ENCODE peak calls at places on chromosomes 3 and 15, in nine cellular contexts. S is tibial nerve; M is esophagus muscularis mucosa; R is HepG2; U is transverse colon; A is pancreas; K is fibroblast of lung; B is CD8-positive, alpha-beta T cell; W is IMR-90. V is an unnamed sample.

GRCh38 chr15:89016549-89017041 is 71.7 kb upstream of the ABHD2 start:
- DNase-seq in A (no peak), K (no peak), B (no peak), M (no peak), U (no peak), W (peak), R (no peak), S (no peak), V (peak)

GRCh38 chr3:140572334-140572733 is 105.5 kb upstream of the TRIM42 start:
- DNase-seq in A (no peak), S (no peak), R (no peak), B (no peak), W (no peak), U (no peak), M (no peak), K (no peak), V (no peak)

GRCh38 chr3:62379206-62379834 is 6.0 kb upstream of the FEZF2 start:
- DNase-seq in B (no peak), W (no peak), M (no peak), K (no peak), R (no peak), S (no peak), U (no peak), A (no peak), V (no peak)

GRCh38 chr3:123613543-123613942 is 28.7 kb upstream of the HACD2 start:
- DNase-seq in R (no peak), M (no peak), K (no peak), B (no peak), U (no peak), A (no peak), W (no peak), S (no peak), V (no peak)

GRCh38 chr15:99504071-99504822 is 61.5 kb upstream of the MEF2A start:
- DNase-seq in M (peak), S (no peak), W (no peak), K (no peak), B (no peak), A (no peak), U (no peak), R (no peak), V (no peak)

GRCh38 chr15:99104788-99105515 is at the start of gene SYNM:
- DNase-seq in B (no peak), U (peak), A (peak), M (no peak), R (peak), W (peak), S (peak), K (peak), V (peak)

GRCh38 chr3:138328341-138328740 is 1.3 kb downstream of the NME9 start:
- DNase-seq in W (peak), S (no peak), R (no peak), U (no peak), B (no peak), M (peak), A (no peak), K (peak), V (peak)

GRCh38 chr15:33915571-33916407 is 52.5 kb upstream of the CHRM5 start:
- DNase-seq in B (no peak), K (no peak), M (no peak), S (no peak), A (no peak), R (peak), U (peak), W (no peak), V (no peak)

GRCh38 chr3:150497956-150498355 is 48.3 kb downstream of the SERP1 start:
- DNase-seq in R (no peak), W (peak), B (no peak), M (no peak), S (no peak), U (no peak), A (no peak), K (peak), V (peak)

GRCh38 chr3:17232442-17232841 is 347.7 kb downstream of the PLCL2 start:
- DNase-seq in R (no peak), W (no peak), K (no peak), A (no peak), M (no peak), S (no peak), B (no peak), U (no peak), V (no peak)

GRCh38 chr3:110293660-110294059 is 778.0 kb upstream of the NECTIN3 start:
- DNase-seq in R (no peak), A (no peak), S (no peak), B (no peak), U (no peak), M (no peak), W (peak), K (no peak), V (no peak)

GRCh38 chr3:179421500-179421899 is 29.8 kb downstream of the GNB4 start:
- DNase-seq in W (peak), K (peak), S (no peak), A (no peak), U (no peak), M (no peak), B (no peak), R (no peak), V (peak)
- TF ChIP-seq CTCF in W (peak), K (peak), S (peak), A (no peak), U (no peak), M (peak), B (no peak), R (peak), V (peak)

GRCh38 chr3:147412491-147412916 is 3.3 kb downstream of the ZIC1 start:
- DNase-seq in R (no peak), K (no peak), A (no peak), M (no peak), B (no peak), S (no peak), W (no peak), U (no peak), V (no peak)

GRCh38 chr3:147414369-147415135 is 5.4 kb downstream of the ZIC1 start:
- DNase-seq in S (no peak), U (no peak), A (no peak), B (no peak), M (no peak), W (no peak), K (no peak), R (no peak), V (no peak)

GRCh38 chr3:147415337-147415736 is 6.2 kb downstream of the ZIC1 start:
- DNase-seq in W (no peak), B (no peak), S (no peak), U (no peak), M (no peak), A (no peak), R (no peak), K (no peak), V (no peak)

GRCh38 chr3:147412917-147413711 is 3.9 kb downstream of the ZIC1 start:
- DNase-seq in R (no peak), A (no peak), K (no peak), M (no peak), W (no peak), U (no peak), S (no peak), B (no peak), V (no peak)

GRCh38 chr3:147413712-147414325 is 4.7 kb downstream of the ZIC1 start:
- DNase-seq in R (no peak), U (no peak), M (no peak), W (no peak), B (no peak), S (no peak), A (no peak), K (no peak), V (no peak)
- H3K4me3 ChIP-seq in R (no peak), U (no peak), M (peak), W (no peak), B (peak), S (peak), A (no peak), K (peak), V (peak)

GRCh38 chr15:96657096-96657495 is 326.6 kb downstream of the NR2F2 start:
- DNase-seq in K (no peak), A (no peak), B (no peak), M (no peak), S (no peak), R (no peak), U (no peak), W (no peak), V (no peak)
- TF ChIP-seq CTCF in K (no peak), A (no peak), B (no peak), M (no peak), S (no peak), R (no peak), U (no peak), W (no peak), V (no peak)

GRCh38 chr15:68597581-68597980 is 18.8 kb downstream of the CORO2B start:
- DNase-seq in R (no peak), K (no peak), B (no peak), A (no peak), W (no peak), M (no peak), S (no peak), U (no peak), V (no peak)
- H3K4me3 ChIP-seq in R (no peak), K (no peak), B (no peak), A (no peak), W (no peak), M (no peak), S (no peak), U (no peak), V (no peak)

GRCh38 chr3:128498127-128498626 is 5.2 kb upstream of the GATA2 start:
- DNase-seq in M (no peak), W (no peak), A (peak), K (no peak), S (no peak), U (no peak), R (no peak), B (no peak), V (no peak)
- TF ChIP-seq CTCF in M (no peak), W (no peak), A (no peak), K (no peak), S (no peak), U (peak), R (no peak), B (peak), V (no peak)

GRCh38 chr15:73951591-73951990 is 25.3 kb downstream of the LOXL1 start:
- DNase-seq in U (no peak), W (no peak), B (no peak), K (no peak), S (no peak), R (no peak), A (no peak), M (no peak), V (no peak)
- H3K4me3 ChIP-seq in U (no peak), W (no peak), B (no peak), K (no peak), S (no peak), R (no peak), A (no peak), M (no peak), V (no peak)

GRCh38 chr15:78810377-78811123 is 714 bp downstream of the ADAMTS7 start:
- DNase-seq in S (no peak), B (no peak), R (no peak), K (peak), U (peak), A (no peak), M (no peak), W (peak), V (peak)

GRCh38 chr15:78808550-78808949 is 2.7 kb downstream of the ADAMTS7 start:
- DNase-seq in A (no peak), M (no peak), S (no peak), U (no peak), W (peak), R (peak), K (peak), B (no peak), V (peak)

GRCh38 chr15:78811124-78811824 is at the start of gene ADAMTS7:
- DNase-seq in S (peak), U (peak), A (peak), R (no peak), W (peak), K (peak), B (peak), M (no peak), V (peak)

GRCh38 chr15:78810003-78810376 is 1.3 kb downstream of the ADAMTS7 start:
- DNase-seq in S (no peak), B (no peak), W (no peak), R (no peak), A (no peak), U (no peak), K (no peak), M (no peak), V (no peak)

DNA sequence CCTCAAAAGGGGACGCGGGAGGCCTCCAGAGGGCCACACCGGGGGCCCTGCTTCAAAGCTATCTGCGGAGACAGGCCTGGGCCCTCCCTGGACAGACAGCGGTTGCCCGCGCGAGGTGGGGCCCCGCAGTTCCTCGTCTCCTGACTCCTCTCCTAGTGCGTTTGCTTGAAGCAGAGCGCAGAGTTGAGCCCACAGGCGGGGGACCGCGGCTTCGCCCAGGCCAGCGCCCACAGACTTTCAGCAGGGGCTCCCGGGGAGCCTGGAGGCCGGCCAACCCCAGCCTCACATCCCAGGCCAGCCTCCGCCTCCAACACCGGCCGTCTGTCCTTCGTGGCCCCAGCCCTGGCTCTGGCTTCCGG is 540 bp upstream of the ADAMTS7 start:
- DNase-seq in R (no peak), B (no peak), S (no peak), M (no peak), W (no peak), A (no peak), K (no peak), U (no peak), V (no peak)
- TF ChIP-seq CTCF in R (no peak), B (peak), S (no peak), M (no peak), W (no peak), A (no peak), K (no peak), U (no peak), V (no peak)

DNA sequence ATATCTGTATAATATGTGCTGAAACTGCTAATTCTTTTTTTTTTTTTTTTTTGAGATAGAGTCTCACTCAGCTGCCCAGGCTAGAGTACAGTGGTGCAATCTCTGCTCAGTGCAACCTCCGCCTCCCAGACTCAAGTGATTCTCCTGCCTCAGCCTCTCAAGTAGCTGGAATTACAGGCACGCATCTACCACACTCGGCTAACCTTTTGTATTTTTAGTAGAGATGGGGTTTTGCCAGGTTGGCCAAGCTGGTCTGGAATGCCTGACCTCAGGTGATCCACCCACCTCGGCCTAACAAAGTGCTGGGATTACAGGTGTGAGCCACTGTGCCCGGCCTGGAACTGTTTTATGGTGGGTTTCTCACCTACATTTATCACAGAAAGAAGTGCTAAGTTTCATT is 307.8 kb upstream of the STT3B start:
- DNase-seq in B (no peak), U (no peak), M (no peak), K (no peak), R (no peak), S (no peak), W (no peak), A (no peak), V (no peak)
- H3K4me3 ChIP-seq in B (no peak), U (no peak), M (no peak), K (no peak), R (no peak), S (no peak), W (no peak), A (no peak), V (no peak)

GRCh38 chr3:77348244-77348855 is 308.5 kb downstream of the ROBO2 start:
- DNase-seq in A (no peak), M (no peak), U (no peak), R (peak), W (peak), K (peak), B (no peak), S (no peak), V (no peak)
- TF ChIP-seq CTCF in A (no peak), M (no peak), U (no peak), R (peak), W (peak), K (peak), B (no peak), S (no peak), V (no peak)